ENCODE peak calls at places on chromosomes 7 and 10, in five cellular contexts. W, M, K, O and S are unnamed samples.

GRCh38 chr10:71729023-71729649 is 9.6 kb upstream of the C10orf105 start:
- DNase-seq in W (no peak), M (peak), K (peak), O (no peak), S (no peak)

GRCh38 chr10:103852856-103853255 is 2.5 kb downstream of the SH3PXD2A start:
- DNase-seq in W (no peak), M (no peak), K (no peak), O (no peak), S (no peak)

GRCh38 chr10:124005091-124005490 is 88.3 kb downstream of the CHST15 start:
- DNase-seq in W (no peak), M (no peak), K (no peak), O (no peak), S (peak)

GRCh38 chr10:30063098-30063497 is 3.7 kb upstream of the JCAD start:
- DNase-seq in W (no peak), M (no peak), K (peak), O (no peak), S (no peak)

GRCh38 chr10:84331091-84331490 is 2.7 kb downstream of the CCSER2 start:
- DNase-seq in W (no peak), M (no peak), K (no peak), O (no peak), S (no peak)

GRCh38 chr7:82859106-82859850 is 303.4 kb downstream of the PCLO start:
- DNase-seq in W (no peak), M (no peak), K (no peak), O (no peak), S (no peak)

GRCh38 chr10:84522612-84523462 is 194.4 kb downstream of the CCSER2 start:
- DNase-seq in W (no peak), M (no peak), K (no peak), O (no peak), S (no peak)

GRCh38 chr10:8596929-8597472 is 542.5 kb downstream of the GATA3 start:
- DNase-seq in W (no peak), M (no peak), K (peak), O (no peak), S (no peak)

GRCh38 chr10:127308031-127308430 is 111.6 kb upstream of the INSYN2A start:
- DNase-seq in W (no peak), M (no peak), K (no peak), O (no peak), S (no peak)

GRCh38 chr7:139918488-139918887 is 89.4 kb downstream of the TBXAS1 start:
- DNase-seq in W (no peak), M (no peak), K (no peak), O (no peak), S (no peak)
- TF ChIP-seq CTCF in W (no peak), M (no peak), K (no peak), O (no peak), S (no peak)

GRCh38 chr7:23545493-23545892 is 13.7 kb upstream of the TRA2A start:
- DNase-seq in W (no peak), M (no peak), K (no peak), O (no peak), S (no peak)

GRCh38 chr7:23544913-23545354 is 13.2 kb upstream of the TRA2A start:
- DNase-seq in W (no peak), M (peak), K (peak), O (no peak), S (no peak)

GRCh38 chr7:23542752-23543151 is 11.0 kb upstream of the TRA2A start:
- DNase-seq in W (no peak), M (no peak), K (no peak), O (no peak), S (no peak)

GRCh38 chr7:23546897-23547572 is 15.3 kb upstream of the TRA2A start:
- DNase-seq in W (peak), M (peak), K (peak), O (peak), S (peak)

GRCh38 chr7:23547662-23548061 is 15.9 kb upstream of the TRA2A start:
- DNase-seq in W (no peak), M (no peak), K (no peak), O (no peak), S (no peak)
- TF ChIP-seq CTCF in W (no peak), M (no peak), K (no peak), O (no peak), S (no peak)

DNA sequence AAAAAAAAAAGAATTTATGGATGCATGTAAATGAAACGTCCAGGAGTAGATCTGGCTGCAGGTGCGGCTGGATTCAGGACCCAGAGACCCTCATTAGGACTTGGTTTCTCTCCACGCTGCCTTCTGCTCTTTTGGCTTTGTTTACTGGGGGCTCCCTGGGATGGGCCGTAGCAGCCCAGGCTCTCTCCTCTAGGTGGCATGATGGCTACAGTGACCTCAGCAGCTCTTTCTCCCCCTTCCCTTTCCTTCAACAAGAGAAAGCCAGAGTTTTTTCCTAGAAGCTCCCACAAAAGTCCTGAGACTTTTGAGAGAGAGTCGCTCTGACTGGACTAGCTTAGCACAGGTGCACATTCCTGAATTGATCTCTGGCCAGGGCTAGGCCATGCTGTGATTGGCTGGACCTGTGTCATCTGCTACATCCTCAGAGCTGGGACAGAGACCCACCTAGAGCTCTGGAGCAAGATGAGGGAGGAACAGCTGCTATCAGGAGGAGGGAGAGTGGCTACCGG is 67.8 kb upstream of the PDCD4 start:
- DNase-seq in W (no peak), M (peak), K (peak), O (no peak), S (peak)
- TF ChIP-seq CTCF in W (peak), M (peak), K (peak), O (peak), S (peak)

GRCh38 chr7:99409192-99409572 is 413 bp downstream of the BUD31 start:
- DNase-seq in W (no peak), M (no peak), K (no peak), O (no peak), S (no peak)

GRCh38 chr7:99409814-99410213 is 1.0 kb downstream of the BUD31 start:
- DNase-seq in W (no peak), M (no peak), K (no peak), O (no peak), S (no peak)

GRCh38 chr7:99408347-99409191 is at the start of the genes BUD31 and PDAP1:
- DNase-seq in W (peak), M (peak), K (peak), O (peak), S (peak)

GRCh38 chr7:99406557-99406956 is 1.8 kb downstream of the PDAP1 start:
- DNase-seq in W (no peak), M (no peak), K (no peak), O (no peak), S (no peak)

DNA sequence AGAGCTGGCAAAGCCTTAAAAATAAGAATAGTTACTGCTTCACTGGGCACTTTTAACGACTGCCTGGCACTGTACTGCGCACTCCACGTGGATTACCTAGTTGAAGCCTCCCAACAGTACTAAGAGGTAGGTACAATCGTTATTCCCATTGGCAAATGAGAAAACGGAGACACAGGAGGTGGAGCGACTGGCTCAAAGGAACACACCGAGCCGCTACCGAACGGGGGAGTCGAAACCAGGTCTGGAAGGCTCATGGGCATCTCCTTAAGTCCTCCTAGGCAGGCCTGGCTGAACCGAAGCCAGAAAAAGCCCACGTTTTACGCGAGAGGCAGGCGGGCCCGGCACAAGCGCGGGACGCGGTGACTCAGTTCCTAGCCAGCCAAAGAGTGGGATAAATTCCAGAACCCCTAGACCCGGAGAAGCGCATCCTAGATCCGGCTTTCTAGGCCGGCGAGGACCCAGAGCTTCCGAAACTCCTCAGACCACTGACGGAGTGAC is 499 bp downstream of the PDAP1 start:
- DNase-seq in W (peak), M (no peak), K (peak), O (peak), S (no peak)
- TF ChIP-seq CTCF in W (no peak), M (no peak), K (no peak), O (no peak), S (no peak)

DNA sequence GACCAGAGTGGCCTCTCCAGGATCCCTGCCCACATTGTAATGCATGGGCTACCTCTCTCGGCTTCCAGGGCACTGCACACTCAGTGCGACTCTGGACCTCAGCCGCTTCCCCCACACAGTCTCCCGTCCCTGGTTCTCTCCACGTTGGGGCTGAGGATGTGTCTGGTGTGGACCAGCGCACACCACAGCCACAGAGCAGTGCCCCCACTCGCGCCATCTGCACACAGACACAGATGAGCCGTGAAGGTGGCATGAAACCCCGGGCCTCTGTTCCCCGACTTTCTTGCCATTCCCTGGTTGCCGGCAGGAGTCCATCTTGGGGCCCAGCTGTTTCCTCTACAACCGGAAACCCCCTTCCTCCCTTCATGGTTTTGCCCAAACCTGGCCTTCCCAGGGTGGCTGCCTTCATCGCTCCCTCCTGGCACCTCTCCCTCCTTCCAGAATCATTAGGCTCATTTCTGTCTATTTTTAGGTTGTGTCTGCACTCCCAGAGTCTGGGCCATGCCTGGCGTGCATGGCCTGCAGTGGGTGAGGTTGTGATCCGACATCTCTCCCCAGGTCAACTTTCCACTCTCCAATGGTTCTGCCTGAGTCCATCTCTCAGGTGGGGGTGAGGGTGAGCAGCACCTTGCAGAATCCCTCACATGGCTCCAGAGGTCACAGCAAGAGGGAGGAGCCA is 10.2 kb downstream of the RASGEF1A start:
- DNase-seq in W (no peak), M (no peak), K (no peak), O (no peak), S (no peak)
- TF ChIP-seq CTCF in W (no peak), M (no peak), K (no peak), O (no peak), S (no peak)

DNA sequence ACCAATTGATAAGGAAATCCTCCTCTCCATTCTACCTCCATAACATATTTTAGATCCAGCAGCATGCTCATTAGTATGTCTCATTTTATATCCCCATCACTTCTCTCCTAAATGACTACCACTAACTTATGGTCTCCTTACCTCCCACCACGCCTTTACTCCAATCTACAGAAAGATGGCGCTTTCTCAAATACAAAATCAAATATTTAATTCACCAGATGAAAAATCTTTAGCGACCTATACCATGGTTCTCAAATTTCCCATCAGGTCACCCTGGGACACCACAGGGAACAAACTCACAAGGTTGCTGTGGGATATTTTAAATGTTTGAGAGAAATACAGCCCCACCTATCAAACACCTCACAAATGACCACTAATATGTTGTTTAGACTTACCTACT is 27.0 kb upstream of the EBLN1 start:
- DNase-seq in W (no peak), M (no peak), K (no peak), O (no peak), S (no peak)
- TF ChIP-seq CTCF in W (no peak), M (peak), K (no peak), O (no peak), S (no peak)

GRCh38 chr10:3727268-3727667 is 57.7 kb downstream of the KLF6 start:
- DNase-seq in W (no peak), M (no peak), K (no peak), O (no peak), S (no peak)

GRCh38 chr10:3728563-3728962 is 56.4 kb downstream of the KLF6 start:
- DNase-seq in W (no peak), M (no peak), K (no peak), O (no peak), S (no peak)

GRCh38 chr10:3723706-3724225 is 61.2 kb downstream of the KLF6 start:
- DNase-seq in W (no peak), M (no peak), K (no peak), O (peak), S (no peak)

GRCh38 chr10:3734111-3734510 is 50.9 kb downstream of the KLF6 start:
- DNase-seq in W (no peak), M (no peak), K (no peak), O (no peak), S (no peak)

DNA sequence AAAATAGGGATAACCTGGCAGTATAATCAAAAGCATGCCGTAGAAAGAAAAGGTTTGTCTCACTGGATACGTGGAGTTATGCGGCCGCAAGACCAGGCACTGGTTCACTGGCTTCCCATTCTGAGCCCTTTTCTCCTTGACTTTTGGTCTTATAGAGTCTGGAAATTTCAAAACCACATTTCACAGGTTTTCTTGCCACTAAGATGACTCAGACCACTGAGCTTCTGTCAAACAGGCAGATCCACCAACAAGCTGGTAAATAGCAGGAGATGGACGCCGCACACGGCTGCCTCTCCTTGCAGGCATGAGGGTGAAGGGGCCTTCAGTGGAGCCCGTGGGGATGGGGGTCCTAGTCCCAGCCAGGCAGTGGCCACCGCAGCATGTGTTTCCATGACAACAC is 55.6 kb downstream of the KLF6 start:
- DNase-seq in W (no peak), M (no peak), K (peak), O (no peak), S (no peak)
- TF ChIP-seq CTCF in W (no peak), M (no peak), K (no peak), O (no peak), S (no peak)